ENCODE peak calls at places on chromosomes 11 and 22, in five cellular contexts. One of them, this sample, is unnamed.

GRCh38 chr11:108508653-108509593 is 10.7 kb upstream of the POGLUT3 start:
- DNase-seq in astrocyte: no peak
- DNase-seq in A549: no peak
- DNase-seq in AG04449: no peak
- DNase-seq in mucosa of descending colon: peak; percentile 18
- DNase-seq in this sample: no peak

GRCh38 chr22:37211853-37212173 is 464 bp downstream of the SSTR3 start:
- DNase-seq in A549: no peak
- DNase-seq in mucosa of descending colon: no peak
- DNase-seq in astrocyte: no peak
- DNase-seq in AG04449: no peak
- DNase-seq in this sample: no peak

GRCh38 chr11:36492724-36493304 is 17.3 kb downstream of the TRAF6 start:
- DNase-seq in AG04449: no peak
- DNase-seq in astrocyte: no peak
- DNase-seq in A549: peak; percentile 68
- DNase-seq in mucosa of descending colon: peak; percentile 36
- DNase-seq in this sample: no peak

GRCh38 chr11:126341760-126342161 is 13.7 kb upstream of the ST3GAL4 start:
- DNase-seq in astrocyte: peak; percentile 74
- DNase-seq in AG04449: peak; percentile 77
- DNase-seq in mucosa of descending colon: no peak
- DNase-seq in A549: no peak
- DNase-seq in this sample: peak; percentile 98

GRCh38 chr22:45034821-45035220 is 25.0 kb upstream of the PHF21B start:
- DNase-seq in mucosa of descending colon: no peak
- DNase-seq in AG04449: no peak
- DNase-seq in astrocyte: no peak
- DNase-seq in A549: no peak
- DNase-seq in this sample: no peak

GRCh38 chr11:101583180-101584128 is at the start of gene TRPC6:
- DNase-seq in astrocyte: peak; percentile 8
- DNase-seq in mucosa of descending colon: no peak
- DNase-seq in AG04449: no peak
- DNase-seq in A549: peak; percentile 43
- DNase-seq in this sample: no peak

GRCh38 chr11:135027461-135027860 is 615.4 kb upstream of the B3GAT1 start:
- DNase-seq in A549: no peak
- DNase-seq in AG04449: no peak
- DNase-seq in astrocyte: peak; percentile 18
- DNase-seq in mucosa of descending colon: peak; percentile 74
- DNase-seq in this sample: peak; percentile 1

GRCh38 chr11:43360361-43361032 is 1.8 kb downstream of the TTC17 start:
- DNase-seq in A549: no peak
- DNase-seq in mucosa of descending colon: no peak
- DNase-seq in astrocyte: peak; percentile 5
- DNase-seq in AG04449: no peak
- DNase-seq in this sample: no peak

GRCh38 chr22:38450234-38450797 is 4.7 kb downstream of the KCNJ4 start:
- DNase-seq in astrocyte: no peak
- DNase-seq in mucosa of descending colon: no peak
- DNase-seq in A549: no peak
- DNase-seq in AG04449: no peak
- DNase-seq in this sample: no peak

GRCh38 chr11:71843858-71844257 is 10.9 kb downstream of the DEFB108B start:
- DNase-seq in astrocyte: no peak
- DNase-seq in AG04449: no peak
- DNase-seq in mucosa of descending colon: no peak
- DNase-seq in A549: no peak
- DNase-seq in this sample: no peak

GRCh38 chr11:76240666-76241065 is 34.4 kb upstream of the WNT11 start:
- DNase-seq in A549: no peak
- DNase-seq in AG04449: no peak
- DNase-seq in astrocyte: no peak
- DNase-seq in mucosa of descending colon: no peak
- DNase-seq in this sample: no peak

GRCh38 chr22:35746946-35747703 is 29.5 kb downstream of the APOL5 start:
- DNase-seq in astrocyte: peak; percentile 51
- DNase-seq in AG04449: no peak
- DNase-seq in mucosa of descending colon: no peak
- DNase-seq in A549: no peak
- DNase-seq in this sample: no peak

GRCh38 chr11:94853836-94854235 is 85.7 kb downstream of the AMOTL1 start:
- DNase-seq in mucosa of descending colon: no peak
- DNase-seq in AG04449: no peak
- DNase-seq in astrocyte: no peak
- DNase-seq in A549: no peak
- DNase-seq in this sample: no peak

GRCh38 chr22:39778055-39778454 is 115.5 kb downstream of the ENTHD1 start:
- DNase-seq in A549: no peak
- DNase-seq in AG04449: no peak
- DNase-seq in astrocyte: no peak
- DNase-seq in mucosa of descending colon: no peak
- DNase-seq in this sample: no peak

GRCh38 chr22:46588279-46589140 is 31.7 kb upstream of the GRAMD4 start:
- DNase-seq in astrocyte: no peak
- DNase-seq in A549: no peak
- DNase-seq in AG04449: no peak
- DNase-seq in mucosa of descending colon: peak; percentile 30
- DNase-seq in this sample: no peak

GRCh38 chr22:46587067-46587471 is 33.1 kb upstream of the GRAMD4 start:
- DNase-seq in AG04449: no peak
- DNase-seq in A549: no peak
- DNase-seq in astrocyte: no peak
- DNase-seq in mucosa of descending colon: no peak
- DNase-seq in this sample: no peak

GRCh38 chr22:46589141-46589748 is 30.9 kb upstream of the GRAMD4 start:
- DNase-seq in mucosa of descending colon: no peak
- DNase-seq in astrocyte: no peak
- DNase-seq in A549: no peak
- DNase-seq in AG04449: no peak
- DNase-seq in this sample: no peak

GRCh38 chr22:46586531-46587011 is 33.6 kb upstream of the GRAMD4 start:
- DNase-seq in A549: no peak
- DNase-seq in AG04449: no peak
- DNase-seq in astrocyte: no peak
- DNase-seq in mucosa of descending colon: peak; percentile 67
- DNase-seq in this sample: no peak

GRCh38 chr22:46587492-46588278 is 32.5 kb upstream of the GRAMD4 start:
- DNase-seq in astrocyte: no peak
- DNase-seq in AG04449: no peak
- DNase-seq in A549: no peak
- DNase-seq in mucosa of descending colon: peak; percentile 79
- DNase-seq in this sample: no peak
- H3K4me3 ChIP-seq in astrocyte: no peak overlapping the region
- H3K4me3 ChIP-seq in AG04449: no peak overlapping the region
- H3K4me3 ChIP-seq in A549: no peak overlapping the region
- H3K4me3 ChIP-seq in mucosa of descending colon: no peak overlapping the region
- H3K4me3 ChIP-seq in this sample: no peak overlapping the region

DNA sequence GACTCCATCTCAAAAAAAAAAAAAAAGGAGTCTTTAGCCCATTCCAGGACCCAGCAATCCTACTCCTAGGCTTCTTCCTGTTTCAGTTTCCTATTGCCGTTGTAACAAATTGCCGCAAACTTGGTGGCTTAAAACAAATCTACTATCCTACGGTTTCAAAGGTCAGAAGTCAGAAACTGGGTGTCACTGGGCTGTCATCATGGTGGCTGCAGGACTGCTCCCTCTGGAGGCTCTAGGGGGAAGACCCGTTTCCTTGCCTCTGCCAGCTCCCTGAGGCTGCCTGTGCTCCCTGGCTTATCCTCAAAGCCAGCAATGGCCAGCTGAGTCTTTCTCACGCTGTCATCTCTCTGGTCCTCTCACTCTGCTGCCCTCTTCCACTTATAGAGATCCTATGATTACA is 8.7 kb upstream of the DAGLA start:
- DNase-seq in AG04449: no peak
- DNase-seq in A549: peak; percentile 51
- DNase-seq in mucosa of descending colon: peak; percentile 69
- DNase-seq in astrocyte: no peak
- DNase-seq in this sample: no peak
- TF ChIP-seq CTCF in AG04449: peak; percentile 32
- TF ChIP-seq CTCF in A549: peak; percentile 22
- TF ChIP-seq CTCF in mucosa of descending colon: peak; percentile 43
- TF ChIP-seq CTCF in astrocyte: no peak
- TF ChIP-seq CTCF in this sample: peak; percentile 71

DNA sequence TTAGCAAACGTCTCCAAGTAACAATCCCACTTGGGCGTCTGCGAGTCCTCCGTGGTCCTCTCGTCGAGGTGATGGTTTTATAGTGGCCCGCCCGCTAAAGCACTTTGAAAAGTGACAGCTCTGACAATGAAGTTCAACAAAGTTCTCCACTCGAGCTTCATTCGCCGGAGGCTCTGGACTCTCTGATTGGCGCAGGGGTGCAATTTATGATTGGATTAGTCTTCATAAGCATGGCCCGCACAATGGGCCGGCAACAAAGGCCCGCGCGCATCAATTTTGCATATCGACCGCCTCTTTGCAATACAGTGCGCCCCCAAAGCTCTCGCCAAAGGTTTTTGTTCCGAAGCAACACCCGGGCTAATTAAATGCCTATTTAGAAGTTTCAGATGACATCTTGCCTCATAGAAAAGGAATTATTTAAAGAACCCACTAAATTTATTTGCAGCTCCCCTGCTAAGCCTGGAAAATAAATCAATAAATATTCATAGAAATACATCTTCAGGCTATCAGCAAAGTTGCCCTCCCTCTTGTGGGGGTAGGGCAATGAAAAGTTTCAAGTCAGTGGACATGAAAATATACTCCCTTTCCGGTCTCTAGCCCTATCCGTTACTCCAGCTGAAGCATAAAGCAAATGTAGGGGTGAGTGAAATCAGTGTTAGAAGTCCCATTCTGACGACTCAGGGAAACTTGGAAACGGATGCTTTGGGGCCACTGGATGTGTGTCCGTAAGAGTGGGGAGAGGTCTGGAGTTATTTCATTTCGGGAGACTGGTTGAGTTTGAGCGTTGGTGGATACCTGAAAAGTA is at the start of gene DBX1:
- DNase-seq in mucosa of descending colon: no peak
- DNase-seq in astrocyte: no peak
- DNase-seq in A549: no peak
- DNase-seq in AG04449: no peak
- DNase-seq in this sample: no peak
- H3K4me3 ChIP-seq in mucosa of descending colon: no peak within 1 kb of the TSS
- H3K4me3 ChIP-seq in astrocyte: no peak within 1 kb of the TSS
- H3K4me3 ChIP-seq in A549: no peak within 1 kb of the TSS
- H3K4me3 ChIP-seq in AG04449: no peak within 1 kb of the TSS
- H3K4me3 ChIP-seq in this sample: no peak within 1 kb of the TSS

GRCh38 chr11:45455536-45455935 is 169.4 kb upstream of the SYT13 start:
- DNase-seq in AG04449: no peak
- DNase-seq in A549: no peak
- DNase-seq in astrocyte: no peak
- DNase-seq in mucosa of descending colon: no peak
- DNase-seq in this sample: no peak
- TF ChIP-seq CTCF in AG04449: no peak
- TF ChIP-seq CTCF in A549: no peak
- TF ChIP-seq CTCF in astrocyte: no peak
- TF ChIP-seq CTCF in mucosa of descending colon: no peak
- TF ChIP-seq CTCF in this sample: no peak

DNA sequence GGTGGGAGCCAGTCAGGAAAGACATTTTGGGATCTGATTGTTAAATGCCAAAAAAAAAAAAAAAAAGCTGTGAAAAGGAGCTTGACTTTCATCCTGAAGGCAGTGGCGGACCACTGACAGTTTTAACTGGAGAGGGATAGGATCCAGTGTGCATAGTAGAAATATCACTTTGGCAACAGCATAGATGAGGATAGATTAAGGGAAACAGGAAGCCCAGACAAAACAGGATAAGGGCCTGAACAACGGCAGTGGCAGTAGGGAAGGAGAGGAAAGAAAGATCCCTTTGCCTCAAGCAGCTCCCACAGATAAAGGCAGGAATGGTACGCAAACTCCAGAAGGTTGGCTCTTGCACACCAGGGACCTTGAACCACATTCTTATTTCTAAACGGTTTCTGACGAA is 99.3 kb downstream of the GAB2 start:
- DNase-seq in astrocyte: no peak
- DNase-seq in A549: no peak
- DNase-seq in mucosa of descending colon: no peak
- DNase-seq in AG04449: no peak
- DNase-seq in this sample: no peak
- H3K4me3 ChIP-seq in astrocyte: no peak overlapping the region
- H3K4me3 ChIP-seq in A549: no peak overlapping the region
- H3K4me3 ChIP-seq in mucosa of descending colon: no peak overlapping the region
- H3K4me3 ChIP-seq in AG04449: no peak overlapping the region
- H3K4me3 ChIP-seq in this sample: no peak overlapping the region

DNA sequence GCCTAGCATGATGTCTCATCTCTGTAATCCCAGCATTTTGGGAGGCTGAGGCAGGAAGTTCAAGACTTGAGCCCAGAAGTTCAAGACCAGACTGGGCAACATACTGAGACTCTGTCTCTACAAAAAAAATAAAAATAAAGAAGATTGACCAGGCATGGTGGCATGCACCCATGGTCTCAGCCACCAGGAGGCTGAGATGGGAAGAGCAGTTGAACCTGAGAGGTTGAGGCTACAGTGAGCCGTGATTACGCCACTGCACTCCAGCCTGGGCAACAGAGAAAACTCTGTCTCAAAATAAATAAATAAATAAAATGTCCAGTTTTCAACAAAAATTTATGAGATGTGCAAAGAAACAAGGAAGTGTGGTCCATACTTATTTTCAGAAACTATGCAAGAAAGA is 28.3 kb downstream of the EFCAB6 start:
- DNase-seq in astrocyte: no peak
- DNase-seq in mucosa of descending colon: no peak
- DNase-seq in AG04449: no peak
- DNase-seq in A549: peak; percentile 5
- DNase-seq in this sample: no peak
- TF ChIP-seq CTCF in astrocyte: no peak
- TF ChIP-seq CTCF in mucosa of descending colon: no peak
- TF ChIP-seq CTCF in AG04449: no peak
- TF ChIP-seq CTCF in A549: no peak
- TF ChIP-seq CTCF in this sample: no peak

GRCh38 chr11:124672531-124673215 is 866 bp downstream of the SIAE start:
- DNase-seq in A549: no peak
- DNase-seq in AG04449: no peak
- DNase-seq in mucosa of descending colon: peak; percentile 46
- DNase-seq in astrocyte: no peak
- DNase-seq in this sample: no peak

GRCh38 chr11:124676386-124676785 is 2.7 kb downstream of the SPA17 start:
- DNase-seq in astrocyte: peak; percentile 23
- DNase-seq in A549: no peak
- DNase-seq in AG04449: no peak
- DNase-seq in mucosa of descending colon: peak; percentile 62
- DNase-seq in this sample: no peak

GRCh38 chr11:124674168-124674517 is 439 bp downstream of the SPA17 start:
- DNase-seq in A549: no peak
- DNase-seq in AG04449: no peak
- DNase-seq in mucosa of descending colon: peak; percentile 31
- DNase-seq in astrocyte: no peak
- DNase-seq in this sample: no peak

GRCh38 chr11:124673333-124674167 is at the start of the genes SIAE and SPA17:
- DNase-seq in AG04449: peak; percentile 67
- DNase-seq in mucosa of descending colon: peak; percentile 96
- DNase-seq in astrocyte: peak; percentile 94
- DNase-seq in A549: peak; percentile 93
- DNase-seq in this sample: peak; percentile 90

GRCh38 chr11:124674571-124674970 is 867 bp downstream of the SPA17 start:
- DNase-seq in A549: no peak
- DNase-seq in mucosa of descending colon: no peak
- DNase-seq in astrocyte: no peak
- DNase-seq in AG04449: no peak
- DNase-seq in this sample: no peak
- H3K4me3 ChIP-seq in A549: peak overlapping the region; percentile 67
- H3K4me3 ChIP-seq in mucosa of descending colon: no peak overlapping the region
- H3K4me3 ChIP-seq in astrocyte: peak overlapping the region; percentile 67
- H3K4me3 ChIP-seq in AG04449: peak overlapping the region; percentile 79
- H3K4me3 ChIP-seq in this sample: peak overlapping the region; percentile 78

GRCh38 chr11:90542092-90542491 is 319.2 kb upstream of the CHORDC1 start:
- DNase-seq in AG04449: no peak
- DNase-seq in A549: no peak
- DNase-seq in astrocyte: no peak
- DNase-seq in mucosa of descending colon: no peak
- DNase-seq in this sample: no peak
- TF ChIP-seq CTCF in AG04449: no peak
- TF ChIP-seq CTCF in A549: no peak
- TF ChIP-seq CTCF in astrocyte: no peak
- TF ChIP-seq CTCF in mucosa of descending colon: no peak
- TF ChIP-seq CTCF in this sample: peak; percentile 24